ENCODE peak calls at places on chromosome 2, in eight cellular contexts. Y is GM23248, T is hepatocyte, A is neuronal stem cell, P is GM23338, X is PC-9, K is DND-41, C is Karpas-422. G is an unnamed sample.

GRCh38 chr2:19351914-19352697 is 6.3 kb downstream of the OSR1 start:
- DNase-seq in A (no peak), T (no peak), K (no peak), X (no peak), Y (no peak), C (no peak), P (peak), G (peak)

GRCh38 chr2:173218331-173219056 is 136.2 kb upstream of the CDCA7 start:
- DNase-seq in K (no peak), P (peak), C (no peak), Y (peak), X (no peak), T (no peak), A (no peak), G (peak)

GRCh38 chr2:52776571-52776970 is 991.0 kb upstream of the CHAC2 start:
- DNase-seq in A (no peak), P (no peak), X (no peak), T (no peak), K (no peak), Y (no peak), C (no peak), G (no peak)

GRCh38 chr2:149559341-149560068 is 28.1 kb downstream of the MMADHC start:
- DNase-seq in C (peak), A (no peak), Y (no peak), K (no peak), T (no peak), P (peak), X (no peak), G (peak)

GRCh38 chr2:239087041-239087710 is 239.3 kb downstream of the TWIST2 start:
- DNase-seq in K (no peak), X (no peak), C (no peak), T (no peak), P (no peak), Y (peak), A (no peak), G (no peak)

GRCh38 chr2:213476641-213477040 is 192.4 kb downstream of the SPAG16 start:
- DNase-seq in A (no peak), X (peak), Y (peak), P (no peak), K (no peak), C (no peak), T (no peak), G (no peak)

GRCh38 chr2:204982303-204982702 is 437.0 kb downstream of the PARD3B start:
- DNase-seq in A (no peak), P (peak), T (no peak), C (no peak), Y (peak), X (no peak), K (no peak), G (peak)

GRCh38 chr2:183665403-183665802 is 541.2 kb downstream of the NUP35 start:
- DNase-seq in A (no peak), Y (no peak), C (no peak), K (no peak), T (no peak), X (no peak), P (no peak), G (peak)

GRCh38 chr2:78718483-78718882 is 307.0 kb upstream of the REG3G start:
- DNase-seq in X (no peak), P (peak), K (no peak), Y (no peak), T (no peak), C (no peak), A (no peak), G (no peak)

GRCh38 chr2:173964565-173965371 is 405 bp downstream of the SP3 start:
- DNase-seq in T (peak), X (peak), P (peak), K (peak), C (peak), Y (peak), A (peak), G (peak)

GRCh38 chr2:15059870-15060617 is 427.5 kb downstream of the LRATD1 start:
- DNase-seq in P (no peak), K (no peak), T (no peak), X (no peak), Y (no peak), A (no peak), C (peak), G (no peak)

GRCh38 chr2:203871371-203871983 is 3.9 kb downstream of the CTLA4 start:
- DNase-seq in T (no peak), K (no peak), A (no peak), Y (no peak), X (no peak), C (no peak), P (no peak), G (no peak)

GRCh38 chr2:237448171-237448570 is 34.2 kb upstream of the COL6A3 start:
- DNase-seq in A (no peak), P (no peak), K (no peak), T (no peak), C (no peak), X (no peak), Y (no peak), G (no peak)

GRCh38 chr2:108577099-108577498 is 42.8 kb downstream of the LIMS1 start:
- DNase-seq in C (no peak), K (no peak), Y (no peak), A (no peak), P (no peak), T (no peak), X (no peak), G (no peak)

GRCh38 chr2:224940618-224941017 is 101.7 kb downstream of the DOCK10 start:
- DNase-seq in X (no peak), K (no peak), C (no peak), P (no peak), Y (no peak), T (no peak), A (no peak), G (no peak)

GRCh38 chr2:132383956-132384355 is 32.6 kb upstream of the GPR39 start:
- DNase-seq in Y (no peak), C (no peak), P (no peak), A (no peak), K (no peak), T (no peak), X (no peak), G (peak)

GRCh38 chr2:85922210-85922609 is 33.4 kb upstream of the ST3GAL5 start:
- DNase-seq in Y (no peak), K (no peak), P (no peak), T (no peak), A (no peak), X (no peak), C (no peak), G (no peak)

GRCh38 chr2:70954886-70955285 is 19.2 kb downstream of the ATP6V1B1 start:
- DNase-seq in P (no peak), X (no peak), K (no peak), Y (no peak), A (no peak), T (peak), C (no peak), G (peak)

GRCh38 chr2:85057236-85057635 is 76.0 kb upstream of the TCF7L1 start:
- DNase-seq in T (no peak), Y (peak), P (peak), X (no peak), C (no peak), A (no peak), K (peak), G (no peak)

GRCh38 chr2:8355046-8355445 is 326.8 kb upstream of the ID2 start:
- DNase-seq in T (no peak), Y (no peak), P (no peak), C (no peak), K (no peak), X (no peak), A (no peak), G (no peak)

GRCh38 chr2:39851691-39852110 is 72.6 kb upstream of the THUMPD2 start:
- DNase-seq in A (no peak), K (peak), C (no peak), P (peak), X (no peak), T (peak), Y (peak), G (peak)

GRCh38 chr2:159209341-159210306 is 76.9 kb downstream of the WDSUB1 start:
- DNase-seq in X (no peak), P (no peak), T (no peak), C (no peak), A (no peak), K (peak), Y (no peak), G (no peak)

GRCh38 chr2:119803101-119803500 is 43.4 kb downstream of the PTPN4 start:
- DNase-seq in K (no peak), C (no peak), P (no peak), Y (no peak), X (peak), T (no peak), A (no peak), G (no peak)

GRCh38 chr2:9311488-9311887 is 104.9 kb downstream of the ASAP2 start:
- DNase-seq in T (no peak), Y (peak), K (no peak), A (no peak), X (no peak), C (no peak), P (no peak), G (no peak)

GRCh38 chr2:113872201-113872600 is 17.7 kb upstream of the ACTR3 start:
- DNase-seq in T (no peak), X (no peak), A (no peak), K (no peak), C (no peak), Y (peak), P (no peak), G (no peak)

GRCh38 chr2:1922402-1923025 is 178.2 kb upstream of the PXDN start:
- DNase-seq in C (no peak), T (no peak), Y (no peak), X (no peak), A (no peak), K (no peak), P (no peak), G (no peak)

GRCh38 chr2:144468823-144469595 is 50.9 kb downstream of the ZEB2 start:
- DNase-seq in C (no peak), K (no peak), X (no peak), P (no peak), T (no peak), Y (no peak), A (no peak), G (no peak)

GRCh38 chr2:239603411-239604356 is 202.9 kb upstream of the HDAC4 start:
- DNase-seq in Y (no peak), K (peak), P (no peak), X (no peak), A (no peak), C (no peak), T (peak), G (no peak)

GRCh38 chr2:230172156-230172555 is 47.6 kb downstream of the SP110 start:
- DNase-seq in A (no peak), T (no peak), X (no peak), K (no peak), P (no peak), Y (no peak), C (no peak), G (no peak)

GRCh38 chr2:231714639-231715498 is 6.5 kb downstream of the PTMA start:
- DNase-seq in C (peak), T (peak), Y (peak), P (peak), X (peak), A (peak), K (peak), G (peak)

GRCh38 chr2:191677091-191677645 is 768 bp upstream of the NABP1 start:
- DNase-seq in P (peak), T (peak), X (peak), A (no peak), C (peak), Y (peak), K (peak), G (peak)

GRCh38 chr2:219142329-219142728 is 18.3 kb downstream of the NHEJ1 start:
- DNase-seq in Y (peak), T (no peak), C (no peak), X (peak), A (no peak), K (no peak), P (no peak), G (no peak)

GRCh38 chr2:145680276-145680675 is 1160.4 kb upstream of the ZEB2 start:
- DNase-seq in T (no peak), K (no peak), C (no peak), A (no peak), X (no peak), Y (no peak), P (no peak), G (no peak)

GRCh38 chr2:145682536-145683157 is 1162.7 kb upstream of the ZEB2 start:
- DNase-seq in K (no peak), T (no peak), Y (peak), P (no peak), X (no peak), C (no peak), A (no peak), G (peak)

GRCh38 chr2:145674705-145675104 is 1154.8 kb upstream of the ZEB2 start:
- DNase-seq in Y (no peak), X (no peak), P (no peak), A (no peak), C (no peak), K (no peak), T (no peak), G (no peak)

GRCh38 chr2:145677371-145677770 is 1157.5 kb upstream of the ZEB2 start:
- DNase-seq in C (no peak), P (no peak), T (no peak), X (no peak), A (no peak), K (no peak), Y (no peak), G (no peak)
- H2AFZ ChIP-seq in C (no peak), P (peak), T (no peak), X (peak), A (no peak), K (no peak), Y (no peak), G (no peak)

DNA sequence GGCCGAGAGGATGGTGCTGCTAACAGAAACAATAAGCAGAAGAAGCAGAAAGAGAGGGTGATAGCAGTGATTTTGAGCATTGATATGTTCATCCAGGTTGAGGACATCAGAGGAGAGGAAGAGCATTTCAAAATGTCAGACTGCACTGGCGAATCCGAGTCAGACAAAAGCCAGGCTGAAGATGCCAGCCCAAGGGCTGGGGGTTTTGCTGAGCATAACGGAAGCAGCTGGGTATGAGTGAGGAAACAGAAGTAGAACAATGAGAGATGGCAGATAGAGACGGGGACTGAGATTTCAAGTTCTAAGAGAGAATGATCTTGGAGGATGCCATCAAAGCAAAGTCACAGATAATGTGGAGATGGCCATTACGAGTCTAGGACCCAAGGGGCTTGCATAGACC is 151.2 kb downstream of the RNF144A start:
- DNase-seq in K (no peak), T (no peak), A (no peak), X (no peak), Y (no peak), P (no peak), C (no peak), G (no peak)
- H2AFZ ChIP-seq in K (no peak), T (no peak), A (no peak), X (no peak), Y (no peak), P (no peak), C (no peak), G (no peak)

DNA sequence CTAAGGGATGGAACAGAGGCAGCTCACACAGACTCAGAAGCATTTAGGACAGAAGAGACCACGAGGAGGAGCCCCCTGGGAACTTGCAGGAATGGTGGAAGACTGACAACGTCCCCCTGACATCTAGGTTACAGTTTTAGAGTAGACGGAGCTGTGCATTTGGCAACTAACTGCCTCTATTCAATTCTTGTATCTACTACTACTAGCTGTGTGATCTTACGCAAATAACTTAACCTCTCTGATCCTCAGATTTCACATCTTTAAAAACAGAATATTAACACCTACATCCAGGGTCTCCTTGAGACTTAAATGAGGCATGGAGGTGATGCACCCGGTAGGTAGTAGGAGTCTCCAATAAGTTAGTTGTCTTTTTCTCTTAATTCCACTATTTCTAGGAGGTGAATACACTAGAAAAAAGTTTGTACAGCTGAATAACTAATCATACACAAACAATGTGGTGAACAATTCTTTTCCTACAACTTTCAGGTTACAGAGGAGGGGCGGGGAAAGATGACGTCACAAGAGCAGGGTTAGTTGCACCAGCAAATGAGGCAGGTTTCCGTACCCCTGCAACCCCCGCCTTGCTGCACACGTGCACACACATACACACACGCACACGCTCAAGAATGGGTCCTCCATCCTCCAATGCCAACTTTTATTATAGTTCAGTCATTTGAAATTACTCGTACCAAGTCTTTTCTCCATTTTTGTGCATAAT is 122.9 kb downstream of the ARL4C start:
- DNase-seq in Y (no peak), T (no peak), X (no peak), P (no peak), K (no peak), A (no peak), C (no peak), G (no peak)
- H2AFZ ChIP-seq in Y (no peak), T (no peak), X (no peak), P (peak), K (peak), A (no peak), C (no peak), G (no peak)

GRCh38 chr2:95017308-95017630 is 8.2 kb upstream of the MAL start:
- DNase-seq in C (no peak), K (no peak), P (no peak), A (no peak), Y (no peak), X (no peak), T (no peak), G (no peak)
- H2AFZ ChIP-seq in C (no peak), K (no peak), P (no peak), A (no peak), Y (no peak), X (no peak), T (no peak), G (no peak)

DNA sequence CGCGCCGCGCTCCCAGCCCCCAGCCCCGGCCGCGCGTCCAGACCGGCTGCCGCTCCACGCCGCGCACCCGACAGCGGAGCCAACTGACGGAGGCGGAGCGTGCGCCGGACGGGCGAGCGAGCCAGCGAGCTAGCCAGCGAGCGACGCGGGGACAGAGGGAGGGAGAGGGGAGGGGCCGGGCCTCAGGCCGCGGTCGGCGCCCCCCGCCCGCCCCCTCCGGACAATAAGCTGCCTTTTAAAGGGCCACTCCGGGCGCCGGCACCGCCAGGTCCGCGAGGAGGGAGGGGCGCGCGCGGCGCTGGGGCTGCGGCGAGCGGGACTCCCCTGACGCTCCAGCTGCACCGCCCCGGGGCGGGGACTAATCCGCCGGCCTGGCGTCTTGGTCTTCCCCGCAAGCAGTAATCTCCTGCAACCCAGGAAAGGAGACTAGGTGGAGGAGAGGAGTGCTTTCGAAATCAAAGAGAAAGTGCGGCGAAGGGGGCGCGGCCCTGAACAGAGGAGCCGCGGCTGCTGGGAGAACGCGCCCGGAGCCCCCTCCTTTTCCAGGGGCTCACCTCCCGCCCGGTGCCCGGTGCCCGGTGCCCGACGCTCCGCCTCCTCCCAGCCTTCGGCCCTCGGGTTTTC is at the start of gene BIN1:
- DNase-seq in T (peak), A (peak), X (peak), Y (peak), K (peak), P (peak), C (no peak), G (peak)
- H2AFZ ChIP-seq in T (peak), A (peak), X (peak), Y (peak), K (peak), P (peak), C (peak), G (peak)